ENCODE peak calls at places on chromosome 15, in four cellular contexts. W is GM06990, X is choroid plexus epithelial cell, V is NB4. T is an unnamed sample.

GRCh38 chr15:82820128-82820527 is 10.7 kb downstream of the WHAMM start:
- DNase-seq in W (no peak), X (no peak), V (no peak), T (no peak)

GRCh38 chr15:71390101-71390500 is 274.8 kb downstream of the THSD4 start:
- DNase-seq in W (no peak), X (no peak), V (no peak), T (no peak)

GRCh38 chr15:76996526-76997401 is 1.8 kb downstream of the PSTPIP1 start:
- DNase-seq in W (no peak), X (no peak), V (peak), T (no peak)

GRCh38 chr15:76964157-76964556 is 30.8 kb upstream of the PSTPIP1 start:
- DNase-seq in W (no peak), X (peak), V (no peak), T (no peak)

GRCh38 chr15:96693990-96694517 is 363.6 kb downstream of the NR2F2 start:
- DNase-seq in W (no peak), X (no peak), V (peak), T (no peak)

GRCh38 chr15:101675015-101675414 is 22.8 kb upstream of the TM2D3 start:
- DNase-seq in W (no peak), X (peak), V (no peak), T (no peak)

GRCh38 chr15:28945626-28946215 is 59.9 kb downstream of the APBA2 start:
- DNase-seq in W (no peak), X (no peak), V (no peak), T (no peak)

GRCh38 chr15:55555089-55555488 is 33.1 kb downstream of the PYGO1 start:
- DNase-seq in W (no peak), X (no peak), V (no peak), T (no peak)

GRCh38 chr15:39714251-39714650 is 68.4 kb downstream of the FSIP1 start:
- DNase-seq in W (no peak), X (no peak), V (no peak), T (no peak)

GRCh38 chr15:81338422-81339007 is 14.6 kb upstream of the STARD5 start:
- DNase-seq in W (no peak), X (peak), V (peak), T (no peak)

GRCh38 chr15:75836953-75837321 is 6.3 kb upstream of the UBE2Q2 start:
- DNase-seq in W (peak), X (peak), V (peak), T (no peak)

GRCh38 chr15:34986326-34987181 is 1.5 kb downstream of the ZNF770 start:
- DNase-seq in W (no peak), X (no peak), V (no peak), T (no peak)

GRCh38 chr15:87917480-87917879 is 339.1 kb downstream of the NTRK3 start:
- DNase-seq in W (no peak), X (no peak), V (no peak), T (no peak)

GRCh38 chr15:40333922-40334492 is 6.7 kb downstream of the CCDC9B start:
- DNase-seq in W (no peak), X (peak), V (peak), T (no peak)

GRCh38 chr15:80836991-80837390 is 57.8 kb downstream of the CEMIP start:
- DNase-seq in W (no peak), X (no peak), V (no peak), T (no peak)

GRCh38 chr15:36953346-36953745 is 147.0 kb downstream of the MEIS2 start:
- DNase-seq in W (no peak), X (peak), V (no peak), T (no peak)

GRCh38 chr15:55526559-55527036 is 18.6 kb upstream of the DNAAF4 start:
- DNase-seq in W (peak), X (peak), V (peak), T (no peak)

GRCh38 chr15:57111002-57111401 is 192.6 kb downstream of the TCF12 start:
- DNase-seq in W (no peak), X (no peak), V (no peak), T (no peak)

GRCh38 chr15:31398677-31399260 is 72.1 kb downstream of the KLF13 start:
- DNase-seq in W (no peak), X (no peak), V (no peak), T (no peak)

GRCh38 chr15:71278989-71279756 is 163.9 kb downstream of the THSD4 start:
- DNase-seq in W (no peak), X (peak), V (peak), T (peak)

GRCh38 chr15:101772921-101773320 is 30.4 kb upstream of the OR4F6 start:
- DNase-seq in W (no peak), X (no peak), V (no peak), T (no peak)

GRCh38 chr15:74863239-74864056 is 9.7 kb downstream of the SCAMP2 start:
- DNase-seq in W (no peak), X (peak), V (no peak), T (no peak)

GRCh38 chr15:40477703-40478269 is 7.0 kb downstream of the CHST14 start:
- DNase-seq in W (no peak), X (no peak), V (no peak), T (no peak)

GRCh38 chr15:24945711-24946110 is 9.1 kb upstream of the SNRPN start:
- DNase-seq in W (no peak), X (no peak), V (no peak), T (no peak)

GRCh38 chr15:52520421-52520820 is 8.3 kb downstream of the MYO5A start:
- DNase-seq in W (no peak), X (no peak), V (no peak), T (no peak)

GRCh38 chr15:52527196-52527897 is 1.3 kb downstream of the MYO5A start:
- DNase-seq in W (no peak), X (no peak), V (no peak), T (no peak)

GRCh38 chr15:52524223-52525136 is 4.2 kb downstream of the MYO5A start:
- DNase-seq in W (no peak), X (no peak), V (no peak), T (no peak)

GRCh38 chr15:52523192-52523591 is 5.5 kb downstream of the MYO5A start:
- DNase-seq in W (no peak), X (peak), V (no peak), T (no peak)

GRCh38 chr15:52523646-52524045 is 5.0 kb downstream of the MYO5A start:
- DNase-seq in W (no peak), X (no peak), V (no peak), T (no peak)
- TF ChIP-seq CTCF in W (no peak), X (no peak), V (no peak), T (no peak)

GRCh38 chr15:53197426-53197839 is 407.3 kb upstream of the ONECUT1 start:
- DNase-seq in W (peak), X (peak), V (peak), T (peak)
- TF ChIP-seq CTCF in W (peak), X (peak), V (peak), T (peak)

GRCh38 chr15:63043391-63044076 is 987 bp downstream of the TPM1 start:
- DNase-seq in W (peak), X (no peak), V (peak), T (no peak)

GRCh38 chr15:63040954-63041353 is 1.6 kb upstream of the TPM1 start:
- DNase-seq in W (no peak), X (no peak), V (no peak), T (no peak)

GRCh38 chr15:63041402-63041977 is 1.1 kb upstream of the TPM1 start:
- DNase-seq in W (no peak), X (no peak), V (no peak), T (no peak)

GRCh38 chr15:63042879-63043340 is 363 bp downstream of the TPM1 start:
- DNase-seq in W (peak), X (peak), V (no peak), T (no peak)

DNA sequence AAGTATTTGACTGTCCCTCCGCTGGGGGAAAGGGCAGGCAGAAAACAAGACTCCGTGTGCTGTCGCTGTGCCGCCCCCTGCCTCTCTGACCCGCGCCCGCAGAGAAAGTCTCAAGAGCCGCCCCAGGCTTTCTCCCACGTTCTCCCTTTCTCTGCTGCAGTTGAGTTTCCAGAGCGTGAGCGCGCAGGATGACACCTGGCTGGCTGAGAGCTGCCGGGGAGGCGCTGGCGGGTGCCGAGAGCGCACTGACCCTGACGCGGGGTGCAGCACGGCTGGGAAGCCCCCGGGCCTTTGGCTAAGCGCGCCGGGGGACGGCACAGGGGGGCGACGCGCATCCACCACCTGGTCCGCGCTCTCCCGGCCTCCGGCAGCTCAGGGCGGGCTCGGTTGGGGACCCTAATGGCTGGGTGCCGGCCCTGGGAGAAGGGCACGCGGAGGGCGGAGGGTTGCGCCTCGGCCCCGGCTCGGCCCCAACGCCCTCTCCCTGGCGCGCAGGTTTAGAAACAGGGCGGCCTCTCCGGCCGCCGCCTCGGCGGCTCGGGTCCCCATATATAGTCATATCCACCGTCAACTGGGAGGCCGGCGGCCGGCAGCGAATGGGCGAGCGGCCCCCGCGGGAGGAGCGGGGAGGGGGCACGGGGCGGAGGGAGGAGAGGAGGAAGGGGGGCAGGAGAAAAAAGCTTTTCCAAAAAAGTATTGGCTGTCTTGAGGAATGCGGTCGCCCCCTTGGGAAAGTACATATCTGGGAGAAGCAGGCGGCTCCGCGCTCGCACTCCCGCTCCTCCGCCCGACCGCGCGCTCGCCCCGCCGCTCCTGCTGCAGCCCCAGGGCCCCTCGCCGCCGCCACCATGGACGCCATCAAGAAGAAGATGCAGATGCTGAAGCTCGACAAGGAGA is at the start of gene TPM1:
- DNase-seq in W (peak), X (peak), V (no peak), T (peak)
- TF ChIP-seq CTCF in W (no peak), X (peak), V (no peak), T (no peak)

GRCh38 chr15:44593042-44593736 is 56.2 kb downstream of the EIF3J start:
- DNase-seq in W (no peak), X (peak), V (peak), T (no peak)
- TF ChIP-seq CTCF in W (peak), X (peak), V (peak), T (no peak)

GRCh38 chr15:66707310-66708160 is 5.5 kb downstream of the SMAD6 start:
- DNase-seq in W (no peak), X (peak), V (no peak), T (peak)
- TF ChIP-seq CTCF in W (no peak), X (peak), V (no peak), T (no peak)

GRCh38 chr15:41558400-41559238 is at the start of gene TYRO3:
- DNase-seq in W (peak), X (peak), V (peak), T (peak)
- TF ChIP-seq CTCF in W (no peak), X (no peak), V (no peak), T (no peak)

GRCh38 chr15:85905626-85906025 is 110.9 kb upstream of the KLHL25 start:
- DNase-seq in W (no peak), X (no peak), V (no peak), T (no peak)

GRCh38 chr15:85906028-85906427 is 111.3 kb upstream of the KLHL25 start:
- DNase-seq in W (no peak), X (no peak), V (no peak), T (no peak)

DNA sequence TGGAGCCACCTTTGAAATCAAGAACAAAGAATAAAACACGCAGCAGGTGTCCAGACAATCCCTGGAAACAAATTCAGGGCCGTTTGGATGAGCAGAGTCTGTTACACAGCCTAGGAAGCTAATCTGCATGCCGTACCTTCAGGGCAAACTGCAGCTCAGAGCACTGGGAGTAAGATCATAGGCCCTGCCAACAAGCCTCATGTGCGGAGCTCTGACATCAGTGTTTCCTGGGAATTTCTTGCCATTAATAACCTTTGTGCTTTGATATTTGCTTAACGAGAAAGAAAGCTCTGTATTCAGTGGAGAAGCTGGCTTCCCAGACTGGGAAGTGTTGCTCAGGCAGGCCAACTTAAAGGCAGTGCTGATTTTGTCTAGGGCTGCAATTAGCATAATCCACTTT is 116.1 kb upstream of the KLHL25 start:
- DNase-seq in W (no peak), X (no peak), V (no peak), T (no peak)
- TF ChIP-seq CTCF in W (no peak), X (no peak), V (no peak), T (no peak)

GRCh38 chr15:42371125-42371524 is 11.8 kb downstream of the CAPN3 start:
- DNase-seq in W (no peak), X (peak), V (peak), T (no peak)
- TF ChIP-seq CTCF in W (no peak), X (peak), V (no peak), T (no peak)

GRCh38 chr15:78050441-78050809 is 27.1 kb downstream of the TBC1D2B start:
- DNase-seq in W (no peak), X (no peak), V (no peak), T (no peak)

GRCh38 chr15:78046796-78047341 is 30.6 kb downstream of the TBC1D2B start:
- DNase-seq in W (no peak), X (no peak), V (peak), T (no peak)

GRCh38 chr15:78049691-78050440 is 27.6 kb downstream of the TBC1D2B start:
- DNase-seq in W (no peak), X (peak), V (peak), T (no peak)

GRCh38 chr15:78048410-78048946 is 29.0 kb downstream of the TBC1D2B start:
- DNase-seq in W (no peak), X (no peak), V (no peak), T (no peak)

GRCh38 chr15:78047631-78048409 is 29.7 kb downstream of the TBC1D2B start:
- DNase-seq in W (no peak), X (peak), V (peak), T (no peak)
- TF ChIP-seq CTCF in W (no peak), X (no peak), V (no peak), T (no peak)

T was measured in mesothelial cell of epicardium.